ENCODE peak calls at places on chromosomes 12 and 14, in nine cellular contexts. One of them, this sample, is unnamed.

GRCh38 chr14:36663404-36664321 is 2.0 kb downstream of the PAX9 start:
- DNase-seq in SHP77 treated with DMSO at 0.1 percent for 48 hours: peak; percentile 24
- DNase-seq in ureter: no peak
- DNase-seq in testis: no peak
- DNase-seq in mucosa of gallbladder: no peak
- DNase-seq in A549: no peak
- DNase-seq in globus pallidus: no peak
- DNase-seq in CD4-positive, alpha-beta memory T cell: no peak
- DNase-seq in stimulated activated CD4-positive, alpha-beta T cell treated with anti-CD3 and anti-CD28 coated beads, Interleukin-1b, Interleukin-23, amount 100 ng/mL, for 24 hours: no peak
- DNase-seq in this sample: no peak

GRCh38 chr14:61476737-61477410 is 155.5 kb downstream of the PRKCH start:
- DNase-seq in SHP77 treated with DMSO at 0.1 percent for 48 hours: peak; percentile 41
- DNase-seq in ureter: peak; percentile 79
- DNase-seq in testis: peak; percentile 22
- DNase-seq in mucosa of gallbladder: peak; percentile 82
- DNase-seq in A549: peak; percentile 94
- DNase-seq in globus pallidus: peak; percentile 73
- DNase-seq in CD4-positive, alpha-beta memory T cell: peak; percentile 90
- DNase-seq in stimulated activated CD4-positive, alpha-beta T cell treated with anti-CD3 and anti-CD28 coated beads, Interleukin-1b, Interleukin-23, amount 100 ng/mL, for 24 hours: no peak
- DNase-seq in this sample: no peak

GRCh38 chr14:93975791-93976476 is 436 bp downstream of the ASB2 start:
- DNase-seq in SHP77 treated with DMSO at 0.1 percent for 48 hours: no peak
- DNase-seq in ureter: no peak
- DNase-seq in testis: peak; percentile 67
- DNase-seq in mucosa of gallbladder: no peak
- DNase-seq in A549: no peak
- DNase-seq in globus pallidus: peak; percentile 53
- DNase-seq in CD4-positive, alpha-beta memory T cell: no peak
- DNase-seq in stimulated activated CD4-positive, alpha-beta T cell treated with anti-CD3 and anti-CD28 coated beads, Interleukin-1b, Interleukin-23, amount 100 ng/mL, for 24 hours: no peak
- DNase-seq in this sample: no peak

GRCh38 chr14:101945171-101945570 is 19.2 kb upstream of the DYNC1H1 start:
- DNase-seq in SHP77 treated with DMSO at 0.1 percent for 48 hours: no peak
- DNase-seq in ureter: no peak
- DNase-seq in testis: no peak
- DNase-seq in mucosa of gallbladder: no peak
- DNase-seq in A549: no peak
- DNase-seq in globus pallidus: no peak
- DNase-seq in CD4-positive, alpha-beta memory T cell: no peak
- DNase-seq in stimulated activated CD4-positive, alpha-beta T cell treated with anti-CD3 and anti-CD28 coated beads, Interleukin-1b, Interleukin-23, amount 100 ng/mL, for 24 hours: no peak
- DNase-seq in this sample: no peak

GRCh38 chr12:70217416-70217815 is 25.8 kb upstream of the CNOT2 start:
- DNase-seq in SHP77 treated with DMSO at 0.1 percent for 48 hours: no peak
- DNase-seq in ureter: no peak
- DNase-seq in testis: no peak
- DNase-seq in mucosa of gallbladder: no peak
- DNase-seq in A549: no peak
- DNase-seq in globus pallidus: no peak
- DNase-seq in CD4-positive, alpha-beta memory T cell: no peak
- DNase-seq in stimulated activated CD4-positive, alpha-beta T cell treated with anti-CD3 and anti-CD28 coated beads, Interleukin-1b, Interleukin-23, amount 100 ng/mL, for 24 hours: no peak
- DNase-seq in this sample: no peak

GRCh38 chr12:78419513-78419912 is 445.1 kb upstream of the SYT1 start:
- DNase-seq in SHP77 treated with DMSO at 0.1 percent for 48 hours: no peak
- DNase-seq in ureter: no peak
- DNase-seq in testis: no peak
- DNase-seq in mucosa of gallbladder: no peak
- DNase-seq in A549: no peak
- DNase-seq in globus pallidus: no peak
- DNase-seq in CD4-positive, alpha-beta memory T cell: no peak
- DNase-seq in stimulated activated CD4-positive, alpha-beta T cell treated with anti-CD3 and anti-CD28 coated beads, Interleukin-1b, Interleukin-23, amount 100 ng/mL, for 24 hours: no peak
- DNase-seq in this sample: no peak

GRCh38 chr14:38616959-38617358 is 361.1 kb upstream of the CLEC14A start:
- DNase-seq in SHP77 treated with DMSO at 0.1 percent for 48 hours: peak; percentile 13
- DNase-seq in ureter: no peak
- DNase-seq in testis: no peak
- DNase-seq in mucosa of gallbladder: no peak
- DNase-seq in A549: no peak
- DNase-seq in globus pallidus: peak; percentile 50
- DNase-seq in CD4-positive, alpha-beta memory T cell: no peak
- DNase-seq in stimulated activated CD4-positive, alpha-beta T cell treated with anti-CD3 and anti-CD28 coated beads, Interleukin-1b, Interleukin-23, amount 100 ng/mL, for 24 hours: no peak
- DNase-seq in this sample: no peak

GRCh38 chr12:102364709-102365108 is 115.7 kb downstream of the IGF1 start:
- DNase-seq in SHP77 treated with DMSO at 0.1 percent for 48 hours: no peak
- DNase-seq in ureter: no peak
- DNase-seq in testis: no peak
- DNase-seq in mucosa of gallbladder: no peak
- DNase-seq in A549: no peak
- DNase-seq in globus pallidus: no peak
- DNase-seq in CD4-positive, alpha-beta memory T cell: no peak
- DNase-seq in stimulated activated CD4-positive, alpha-beta T cell treated with anti-CD3 and anti-CD28 coated beads, Interleukin-1b, Interleukin-23, amount 100 ng/mL, for 24 hours: no peak
- DNase-seq in this sample: no peak

GRCh38 chr12:69042970-69043369 is 110.0 kb upstream of the CPM start:
- DNase-seq in SHP77 treated with DMSO at 0.1 percent for 48 hours: no peak
- DNase-seq in ureter: no peak
- DNase-seq in testis: no peak
- DNase-seq in mucosa of gallbladder: no peak
- DNase-seq in A549: no peak
- DNase-seq in globus pallidus: no peak
- DNase-seq in CD4-positive, alpha-beta memory T cell: no peak
- DNase-seq in stimulated activated CD4-positive, alpha-beta T cell treated with anti-CD3 and anti-CD28 coated beads, Interleukin-1b, Interleukin-23, amount 100 ng/mL, for 24 hours: no peak
- DNase-seq in this sample: peak; percentile 18

GRCh38 chr12:67638694-67639093 is 9.9 kb upstream of the DYRK2 start:
- DNase-seq in SHP77 treated with DMSO at 0.1 percent for 48 hours: no peak
- DNase-seq in ureter: no peak
- DNase-seq in testis: no peak
- DNase-seq in mucosa of gallbladder: no peak
- DNase-seq in A549: no peak
- DNase-seq in globus pallidus: no peak
- DNase-seq in CD4-positive, alpha-beta memory T cell: no peak
- DNase-seq in stimulated activated CD4-positive, alpha-beta T cell treated with anti-CD3 and anti-CD28 coated beads, Interleukin-1b, Interleukin-23, amount 100 ng/mL, for 24 hours: no peak
- DNase-seq in this sample: no peak

GRCh38 chr12:124681779-124682391 is 114.5 kb upstream of the NCOR2 start:
- DNase-seq in SHP77 treated with DMSO at 0.1 percent for 48 hours: no peak
- DNase-seq in ureter: no peak
- DNase-seq in testis: no peak
- DNase-seq in mucosa of gallbladder: no peak
- DNase-seq in A549: peak; percentile 84
- DNase-seq in globus pallidus: no peak
- DNase-seq in CD4-positive, alpha-beta memory T cell: no peak
- DNase-seq in stimulated activated CD4-positive, alpha-beta T cell treated with anti-CD3 and anti-CD28 coated beads, Interleukin-1b, Interleukin-23, amount 100 ng/mL, for 24 hours: no peak
- DNase-seq in this sample: no peak

GRCh38 chr12:31325524-31325875 is 450 bp downstream of the SINHCAF start:
- DNase-seq in SHP77 treated with DMSO at 0.1 percent for 48 hours: no peak
- DNase-seq in ureter: peak; percentile 50
- DNase-seq in testis: no peak
- DNase-seq in mucosa of gallbladder: no peak
- DNase-seq in A549: peak; percentile 19
- DNase-seq in globus pallidus: no peak
- DNase-seq in CD4-positive, alpha-beta memory T cell: no peak
- DNase-seq in stimulated activated CD4-positive, alpha-beta T cell treated with anti-CD3 and anti-CD28 coated beads, Interleukin-1b, Interleukin-23, amount 100 ng/mL, for 24 hours: peak; percentile 15
- DNase-seq in this sample: no peak

GRCh38 chr14:71433303-71433702 is 498.9 kb upstream of the RGS6 start:
- DNase-seq in SHP77 treated with DMSO at 0.1 percent for 48 hours: no peak
- DNase-seq in ureter: no peak
- DNase-seq in testis: no peak
- DNase-seq in mucosa of gallbladder: no peak
- DNase-seq in A549: no peak
- DNase-seq in globus pallidus: no peak
- DNase-seq in CD4-positive, alpha-beta memory T cell: no peak
- DNase-seq in stimulated activated CD4-positive, alpha-beta T cell treated with anti-CD3 and anti-CD28 coated beads, Interleukin-1b, Interleukin-23, amount 100 ng/mL, for 24 hours: no peak
- DNase-seq in this sample: no peak

GRCh38 chr14:46432516-46432915 is 219.1 kb downstream of the RPL10L start:
- DNase-seq in SHP77 treated with DMSO at 0.1 percent for 48 hours: no peak
- DNase-seq in ureter: no peak
- DNase-seq in testis: no peak
- DNase-seq in mucosa of gallbladder: no peak
- DNase-seq in A549: no peak
- DNase-seq in globus pallidus: no peak
- DNase-seq in CD4-positive, alpha-beta memory T cell: no peak
- DNase-seq in stimulated activated CD4-positive, alpha-beta T cell treated with anti-CD3 and anti-CD28 coated beads, Interleukin-1b, Interleukin-23, amount 100 ng/mL, for 24 hours: no peak
- DNase-seq in this sample: no peak

GRCh38 chr14:37588667-37588955 is 6.4 kb downstream of the FOXA1 start:
- DNase-seq in SHP77 treated with DMSO at 0.1 percent for 48 hours: peak; percentile 65
- DNase-seq in ureter: no peak
- DNase-seq in testis: no peak
- DNase-seq in mucosa of gallbladder: no peak
- DNase-seq in A549: no peak
- DNase-seq in globus pallidus: no peak
- DNase-seq in CD4-positive, alpha-beta memory T cell: no peak
- DNase-seq in stimulated activated CD4-positive, alpha-beta T cell treated with anti-CD3 and anti-CD28 coated beads, Interleukin-1b, Interleukin-23, amount 100 ng/mL, for 24 hours: no peak
- DNase-seq in this sample: no peak

GRCh38 chr14:99649219-99649618 is 4.3 kb downstream of the HHIPL1 start:
- DNase-seq in SHP77 treated with DMSO at 0.1 percent for 48 hours: no peak
- DNase-seq in ureter: no peak
- DNase-seq in testis: no peak
- DNase-seq in mucosa of gallbladder: no peak
- DNase-seq in A549: no peak
- DNase-seq in globus pallidus: no peak
- DNase-seq in CD4-positive, alpha-beta memory T cell: no peak
- DNase-seq in stimulated activated CD4-positive, alpha-beta T cell treated with anti-CD3 and anti-CD28 coated beads, Interleukin-1b, Interleukin-23, amount 100 ng/mL, for 24 hours: no peak
- DNase-seq in this sample: no peak

GRCh38 chr14:88630565-88630964 is 67.7 kb downstream of the ZC3H14 start:
- DNase-seq in SHP77 treated with DMSO at 0.1 percent for 48 hours: no peak
- DNase-seq in ureter: no peak
- DNase-seq in testis: peak; percentile 50
- DNase-seq in mucosa of gallbladder: no peak
- DNase-seq in A549: peak; percentile 18
- DNase-seq in globus pallidus: no peak
- DNase-seq in CD4-positive, alpha-beta memory T cell: no peak
- DNase-seq in stimulated activated CD4-positive, alpha-beta T cell treated with anti-CD3 and anti-CD28 coated beads, Interleukin-1b, Interleukin-23, amount 100 ng/mL, for 24 hours: no peak
- DNase-seq in this sample: no peak

GRCh38 chr14:52402812-52403526 is 88.9 kb downstream of the PTGER2 start:
- DNase-seq in SHP77 treated with DMSO at 0.1 percent for 48 hours: no peak
- DNase-seq in ureter: no peak
- DNase-seq in testis: no peak
- DNase-seq in mucosa of gallbladder: no peak
- DNase-seq in A549: no peak
- DNase-seq in globus pallidus: no peak
- DNase-seq in CD4-positive, alpha-beta memory T cell: no peak
- DNase-seq in stimulated activated CD4-positive, alpha-beta T cell treated with anti-CD3 and anti-CD28 coated beads, Interleukin-1b, Interleukin-23, amount 100 ng/mL, for 24 hours: no peak
- DNase-seq in this sample: no peak

GRCh38 chr12:3083241-3083921 is 6.2 kb downstream of the TSPAN9 start:
- DNase-seq in SHP77 treated with DMSO at 0.1 percent for 48 hours: no peak
- DNase-seq in ureter: no peak
- DNase-seq in testis: peak; percentile 23
- DNase-seq in mucosa of gallbladder: no peak
- DNase-seq in A549: no peak
- DNase-seq in globus pallidus: no peak
- DNase-seq in CD4-positive, alpha-beta memory T cell: no peak
- DNase-seq in stimulated activated CD4-positive, alpha-beta T cell treated with anti-CD3 and anti-CD28 coated beads, Interleukin-1b, Interleukin-23, amount 100 ng/mL, for 24 hours: no peak
- DNase-seq in this sample: no peak

GRCh38 chr14:64684091-64684490 is 20.1 kb upstream of the PLEKHG3 start:
- DNase-seq in SHP77 treated with DMSO at 0.1 percent for 48 hours: no peak
- DNase-seq in ureter: no peak
- DNase-seq in testis: peak; percentile 49
- DNase-seq in mucosa of gallbladder: no peak
- DNase-seq in A549: no peak
- DNase-seq in globus pallidus: no peak
- DNase-seq in CD4-positive, alpha-beta memory T cell: no peak
- DNase-seq in stimulated activated CD4-positive, alpha-beta T cell treated with anti-CD3 and anti-CD28 coated beads, Interleukin-1b, Interleukin-23, amount 100 ng/mL, for 24 hours: no peak
- DNase-seq in this sample: no peak

GRCh38 chr12:93319523-93320045 is 58.1 kb upstream of the NUDT4 start:
- DNase-seq in SHP77 treated with DMSO at 0.1 percent for 48 hours: no peak
- DNase-seq in ureter: no peak
- DNase-seq in testis: no peak
- DNase-seq in mucosa of gallbladder: no peak
- DNase-seq in A549: no peak
- DNase-seq in globus pallidus: no peak
- DNase-seq in CD4-positive, alpha-beta memory T cell: no peak
- DNase-seq in stimulated activated CD4-positive, alpha-beta T cell treated with anti-CD3 and anti-CD28 coated beads, Interleukin-1b, Interleukin-23, amount 100 ng/mL, for 24 hours: no peak
- DNase-seq in this sample: no peak

GRCh38 chr14:88266474-88266873 is 56.6 kb downstream of the KCNK10 start:
- DNase-seq in SHP77 treated with DMSO at 0.1 percent for 48 hours: no peak
- DNase-seq in ureter: no peak
- DNase-seq in testis: no peak
- DNase-seq in mucosa of gallbladder: no peak
- DNase-seq in A549: no peak
- DNase-seq in globus pallidus: no peak
- DNase-seq in CD4-positive, alpha-beta memory T cell: no peak
- DNase-seq in stimulated activated CD4-positive, alpha-beta T cell treated with anti-CD3 and anti-CD28 coated beads, Interleukin-1b, Interleukin-23, amount 100 ng/mL, for 24 hours: no peak
- DNase-seq in this sample: no peak

GRCh38 chr12:29559194-29559593 is 61.7 kb upstream of the OVCH1 start:
- DNase-seq in SHP77 treated with DMSO at 0.1 percent for 48 hours: no peak
- DNase-seq in ureter: no peak
- DNase-seq in testis: no peak
- DNase-seq in mucosa of gallbladder: no peak
- DNase-seq in A549: no peak
- DNase-seq in globus pallidus: no peak
- DNase-seq in CD4-positive, alpha-beta memory T cell: no peak
- DNase-seq in stimulated activated CD4-positive, alpha-beta T cell treated with anti-CD3 and anti-CD28 coated beads, Interleukin-1b, Interleukin-23, amount 100 ng/mL, for 24 hours: no peak
- DNase-seq in this sample: no peak

GRCh38 chr12:115583591-115583990 is 693.9 kb downstream of the MED13L start:
- DNase-seq in SHP77 treated with DMSO at 0.1 percent for 48 hours: no peak
- DNase-seq in ureter: no peak
- DNase-seq in testis: no peak
- DNase-seq in mucosa of gallbladder: no peak
- DNase-seq in A549: no peak
- DNase-seq in globus pallidus: no peak
- DNase-seq in CD4-positive, alpha-beta memory T cell: no peak
- DNase-seq in stimulated activated CD4-positive, alpha-beta T cell treated with anti-CD3 and anti-CD28 coated beads, Interleukin-1b, Interleukin-23, amount 100 ng/mL, for 24 hours: no peak
- DNase-seq in this sample: no peak

GRCh38 chr14:71423481-71423880 is 508.7 kb upstream of the RGS6 start:
- DNase-seq in SHP77 treated with DMSO at 0.1 percent for 48 hours: no peak
- DNase-seq in ureter: no peak
- DNase-seq in testis: no peak
- DNase-seq in mucosa of gallbladder: no peak
- DNase-seq in A549: no peak
- DNase-seq in globus pallidus: no peak
- DNase-seq in CD4-positive, alpha-beta memory T cell: no peak
- DNase-seq in stimulated activated CD4-positive, alpha-beta T cell treated with anti-CD3 and anti-CD28 coated beads, Interleukin-1b, Interleukin-23, amount 100 ng/mL, for 24 hours: no peak
- DNase-seq in this sample: no peak

GRCh38 chr14:53951661-53952265 is 4.9 kb downstream of the BMP4 start:
- DNase-seq in SHP77 treated with DMSO at 0.1 percent for 48 hours: no peak
- DNase-seq in ureter: no peak
- DNase-seq in testis: no peak
- DNase-seq in mucosa of gallbladder: no peak
- DNase-seq in A549: no peak
- DNase-seq in globus pallidus: no peak
- DNase-seq in CD4-positive, alpha-beta memory T cell: no peak
- DNase-seq in stimulated activated CD4-positive, alpha-beta T cell treated with anti-CD3 and anti-CD28 coated beads, Interleukin-1b, Interleukin-23, amount 100 ng/mL, for 24 hours: no peak
- DNase-seq in this sample: peak; percentile 25

GRCh38 chr14:52325126-52325525 is 11.0 kb downstream of the PTGER2 start:
- DNase-seq in SHP77 treated with DMSO at 0.1 percent for 48 hours: no peak
- DNase-seq in ureter: no peak
- DNase-seq in testis: no peak
- DNase-seq in mucosa of gallbladder: no peak
- DNase-seq in A549: no peak
- DNase-seq in globus pallidus: no peak
- DNase-seq in CD4-positive, alpha-beta memory T cell: peak; percentile 53
- DNase-seq in stimulated activated CD4-positive, alpha-beta T cell treated with anti-CD3 and anti-CD28 coated beads, Interleukin-1b, Interleukin-23, amount 100 ng/mL, for 24 hours: no peak
- DNase-seq in this sample: no peak

GRCh38 chr12:51371295-51371953 is 19.8 kb downstream of the GALNT6 start:
- DNase-seq in SHP77 treated with DMSO at 0.1 percent for 48 hours: no peak
- DNase-seq in ureter: peak; percentile 75
- DNase-seq in testis: peak; percentile 59
- DNase-seq in mucosa of gallbladder: peak; percentile 76
- DNase-seq in A549: peak; percentile 90
- DNase-seq in globus pallidus: no peak
- DNase-seq in CD4-positive, alpha-beta memory T cell: no peak
- DNase-seq in stimulated activated CD4-positive, alpha-beta T cell treated with anti-CD3 and anti-CD28 coated beads, Interleukin-1b, Interleukin-23, amount 100 ng/mL, for 24 hours: no peak
- DNase-seq in this sample: peak; percentile 55

GRCh38 chr12:97267166-97267565 is 195.4 kb upstream of the RMST start:
- DNase-seq in SHP77 treated with DMSO at 0.1 percent for 48 hours: no peak
- DNase-seq in ureter: no peak
- DNase-seq in testis: no peak
- DNase-seq in mucosa of gallbladder: no peak
- DNase-seq in A549: no peak
- DNase-seq in globus pallidus: no peak
- DNase-seq in CD4-positive, alpha-beta memory T cell: no peak
- DNase-seq in stimulated activated CD4-positive, alpha-beta T cell treated with anti-CD3 and anti-CD28 coated beads, Interleukin-1b, Interleukin-23, amount 100 ng/mL, for 24 hours: no peak
- DNase-seq in this sample: no peak

GRCh38 chr14:100867631-100868315 is 35.7 kb downstream of the RTL1 start:
- DNase-seq in SHP77 treated with DMSO at 0.1 percent for 48 hours: no peak
- DNase-seq in ureter: no peak
- DNase-seq in testis: no peak
- DNase-seq in mucosa of gallbladder: no peak
- DNase-seq in A549: no peak
- DNase-seq in globus pallidus: no peak
- DNase-seq in CD4-positive, alpha-beta memory T cell: no peak
- DNase-seq in stimulated activated CD4-positive, alpha-beta T cell treated with anti-CD3 and anti-CD28 coated beads, Interleukin-1b, Interleukin-23, amount 100 ng/mL, for 24 hours: no peak
- DNase-seq in this sample: no peak

GRCh38 chr14:91387135-91387849 is 30.3 kb downstream of the CCDC88C start:
- DNase-seq in SHP77 treated with DMSO at 0.1 percent for 48 hours: no peak
- DNase-seq in ureter: no peak
- DNase-seq in testis: no peak
- DNase-seq in mucosa of gallbladder: no peak
- DNase-seq in A549: no peak
- DNase-seq in globus pallidus: no peak
- DNase-seq in CD4-positive, alpha-beta memory T cell: no peak
- DNase-seq in stimulated activated CD4-positive, alpha-beta T cell treated with anti-CD3 and anti-CD28 coated beads, Interleukin-1b, Interleukin-23, amount 100 ng/mL, for 24 hours: no peak
- DNase-seq in this sample: no peak